ENCODE peak calls at places on chromosome 11, in six cellular contexts. U, C, F, E, P and S are unnamed samples.

GRCh38 chr11:3021125-3021524 is 29.0 kb upstream of the NAP1L4 start:
- DNase-seq in E (peak), U (peak), C (peak), P (no peak), F (peak), S (peak)

GRCh38 chr11:74678591-74679512 is 52.4 kb downstream of the CHRDL2 start:
- DNase-seq in C (peak), U (no peak), E (no peak), P (no peak), F (no peak), S (no peak)

GRCh38 chr11:22432331-22433065 is 94.3 kb downstream of the SLC17A6 start:
- DNase-seq in P (peak), C (no peak), U (no peak), E (peak), F (no peak), S (no peak)

GRCh38 chr11:62974848-62975522 is 9.8 kb downstream of the SLC22A6 start:
- DNase-seq in U (no peak), F (peak), E (peak), C (no peak), P (peak), S (peak)

GRCh38 chr11:47257178-47257517 is 648 bp upstream of the NR1H3 start:
- DNase-seq in P (no peak), U (no peak), F (no peak), C (no peak), E (no peak), S (no peak)

GRCh38 chr11:68128682-68129327 is 7.6 kb upstream of the CHKA start:
- DNase-seq in U (no peak), F (peak), C (peak), E (peak), P (no peak), S (no peak)

GRCh38 chr11:2555376-2555775 is 110.6 kb downstream of the KCNQ1 start:
- DNase-seq in P (no peak), U (no peak), C (no peak), F (no peak), E (no peak), S (no peak)

GRCh38 chr11:531826-532511 is 3.4 kb downstream of the HRAS start:
- DNase-seq in U (no peak), C (peak), F (no peak), P (no peak), E (no peak), S (no peak)

GRCh38 chr11:103091024-103091423 is 936 bp downstream of the DCUN1D5 start:
- DNase-seq in P (no peak), F (peak), U (no peak), E (peak), C (no peak), S (peak)

GRCh38 chr11:35139883-35140282 is 912 bp downstream of the CD44 start:
- DNase-seq in C (no peak), E (no peak), F (no peak), P (no peak), U (no peak), S (peak)

GRCh38 chr11:20367313-20367948 is 3.9 kb downstream of the HTATIP2 start:
- DNase-seq in U (peak), P (peak), F (peak), E (no peak), C (no peak), S (peak)

GRCh38 chr11:122091850-122092249 is 24.2 kb downstream of the BLID start:
- DNase-seq in C (no peak), P (no peak), E (no peak), F (no peak), U (no peak), S (no peak)

GRCh38 chr11:48002565-48002964 is 22.2 kb downstream of the PTPRJ start:
- DNase-seq in F (no peak), C (no peak), E (no peak), U (no peak), P (no peak), S (no peak)

GRCh38 chr11:27770576-27770975 is 70.3 kb upstream of the BDNF start:
- DNase-seq in P (no peak), C (no peak), E (no peak), U (no peak), F (peak), S (no peak)

GRCh38 chr11:118524757-118525465 is 2.4 kb upstream of the TTC36 start:
- DNase-seq in U (no peak), F (no peak), C (no peak), E (no peak), P (no peak), S (peak)